ENCODE peak calls at places on chromosomes 7 and 10, in seven cellular contexts. M is GM04504; F is T-helper 1 cell; C is CD4-positive, alpha-beta T cell; N is AG09319; U is cardiac muscle cell; R is epithelial cell of esophagus. T is an unnamed sample.

GRCh38 chr7:55590517-55591281 is 18.4 kb upstream of the VOPP1 start:
- DNase-seq in M (no peak), F (no peak), C (no peak), N (no peak), U (no peak), R (no peak), T (no peak)

GRCh38 chr10:74084955-74085354 is 65.7 kb downstream of the AP3M1 start:
- DNase-seq in M (no peak), F (peak), C (no peak), N (no peak), U (no peak), R (no peak), T (no peak)

GRCh38 chr7:23306936-23307521 is 7.9 kb downstream of the MALSU1 start:
- DNase-seq in M (no peak), F (peak), C (no peak), N (no peak), U (no peak), R (no peak), T (no peak)

GRCh38 chr10:44725404-44725803 is 185.7 kb upstream of the TMEM72 start:
- DNase-seq in M (no peak), F (no peak), C (no peak), N (no peak), U (peak), R (no peak), T (no peak)

GRCh38 chr7:73717991-73718405 is 1.5 kb downstream of the STX1A start:
- DNase-seq in M (peak), F (peak), C (peak), N (no peak), U (peak), R (peak), T (peak)

GRCh38 chr10:35641430-35642015 is 573 bp downstream of the FZD8 start:
- DNase-seq in M (no peak), F (no peak), C (no peak), N (no peak), U (peak), R (peak), T (no peak)

GRCh38 chr7:29609162-29610030 is 45.8 kb downstream of the PRR15 start:
- DNase-seq in M (no peak), F (no peak), C (no peak), N (no peak), U (peak), R (peak), T (no peak)

GRCh38 chr10:101354584-101355070 is 662 bp downstream of the BTRC start:
- DNase-seq in M (no peak), F (no peak), C (no peak), N (no peak), U (no peak), R (no peak), T (no peak)

GRCh38 chr10:63273575-63273974 is 140.4 kb downstream of the NRBF2 start:
- DNase-seq in M (no peak), F (peak), C (no peak), N (no peak), U (peak), R (no peak), T (no peak)

GRCh38 chr7:76509931-76510877 is at the start of gene UPK3B:
- DNase-seq in M (no peak), F (no peak), C (no peak), N (no peak), U (peak), R (peak), T (no peak)

GRCh38 chr7:74452748-74453320 is 872 bp upstream of the GTF2IRD1 start:
- DNase-seq in M (no peak), F (no peak), C (no peak), N (no peak), U (peak), R (peak), T (no peak)

GRCh38 chr7:98810166-98810802 is 59.5 kb downstream of the TMEM130 start:
- DNase-seq in M (no peak), F (no peak), C (no peak), N (no peak), U (peak), R (no peak), T (no peak)

GRCh38 chr7:94296886-94297285 is 97.8 kb upstream of the COL1A2 start:
- DNase-seq in M (no peak), F (no peak), C (no peak), N (no peak), U (no peak), R (no peak), T (no peak)

GRCh38 chr10:79488303-79488702 is 24.0 kb upstream of the EIF5AL1 start:
- DNase-seq in M (peak), F (no peak), C (no peak), N (peak), U (peak), R (peak), T (no peak)

GRCh38 chr7:2728309-2729042 is 40.5 kb downstream of the AMZ1 start:
- DNase-seq in M (no peak), F (no peak), C (no peak), N (no peak), U (no peak), R (no peak), T (no peak)

GRCh38 chr10:73772280-73773151 is 9.3 kb upstream of the CHCHD1 start:
- DNase-seq in M (peak), F (peak), C (peak), N (peak), U (peak), R (peak), T (peak)

GRCh38 chr10:17409170-17409733 is 45.1 kb downstream of the ST8SIA6 start:
- DNase-seq in M (no peak), F (peak), C (no peak), N (no peak), U (peak), R (peak), T (no peak)

GRCh38 chr10:102172288-102172687 is 20.1 kb downstream of the NOLC1 start:
- DNase-seq in M (no peak), F (no peak), C (no peak), N (no peak), U (no peak), R (no peak), T (no peak)

GRCh38 chr10:29273478-29273877 is 15.4 kb upstream of the LYZL1 start:
- DNase-seq in M (no peak), F (no peak), C (no peak), N (no peak), U (no peak), R (no peak), T (no peak)

GRCh38 chr10:113151178-113151577 is 201.1 kb downstream of the TCF7L2 start:
- DNase-seq in M (no peak), F (no peak), C (no peak), N (no peak), U (peak), R (no peak), T (no peak)

GRCh38 chr10:99828464-99828863 is 46.0 kb downstream of the ABCC2 start:
- DNase-seq in M (no peak), F (peak), C (no peak), N (no peak), U (no peak), R (no peak), T (no peak)

GRCh38 chr7:83301416-83301815 is 138.7 kb upstream of the PCLO start:
- DNase-seq in M (no peak), F (no peak), C (no peak), N (no peak), U (peak), R (peak), T (no peak)

GRCh38 chr10:47383254-47384147 is 592 bp downstream of the ZNF488 start:
- DNase-seq in M (no peak), F (no peak), C (no peak), N (no peak), U (no peak), R (peak), T (no peak)

GRCh38 chr10:76175533-76176165 is 744.2 kb downstream of the LRMDA start:
- DNase-seq in M (no peak), F (no peak), C (no peak), N (no peak), U (no peak), R (no peak), T (no peak)

GRCh38 chr10:99534939-99535763 is 2.4 kb downstream of the NKX2-3 start:
- DNase-seq in M (no peak), F (peak), C (no peak), N (no peak), U (peak), R (peak), T (no peak)

GRCh38 chr7:91043181-91043580 is 221.1 kb upstream of the FZD1 start:
- DNase-seq in M (no peak), F (no peak), C (no peak), N (no peak), U (no peak), R (no peak), T (no peak)

GRCh38 chr10:71042699-71043098 is 154.3 kb upstream of the PCBD1 start:
- DNase-seq in M (no peak), F (no peak), C (no peak), N (no peak), U (no peak), R (no peak), T (no peak)

GRCh38 chr7:128861957-128862570 is 592 bp upstream of the ATP6V1F start:
- DNase-seq in M (no peak), F (no peak), C (no peak), N (no peak), U (no peak), R (no peak), T (no peak)

GRCh38 chr7:88759956-88760515 is 536 bp downstream of the ZNF804B start:
- DNase-seq in M (no peak), F (no peak), C (no peak), N (no peak), U (no peak), R (no peak), T (no peak)

GRCh38 chr7:100863406-100863950 is 3.7 kb upstream of the TRIP6 start:
- DNase-seq in M (no peak), F (no peak), C (no peak), N (no peak), U (peak), R (no peak), T (no peak)

GRCh38 chr10:69466689-69467088 is 15.4 kb downstream of the TSPAN15 start:
- DNase-seq in M (no peak), F (no peak), C (no peak), N (no peak), U (no peak), R (no peak), T (no peak)